ENCODE peak calls at places on chromosomes 4 and X, in four cellular contexts. A is activated CD4-positive, alpha-beta T cell treated with anti-CD3 and anti-CD28 coated beads, Interleukin-2, amount 50 U/mL, for 24 hours; N is ureter; I is iPS-NIHi11. X is an unnamed sample.

GRCh38 chr4:12409507-12410190 is 981.0 kb upstream of the HS3ST1 start:
- DNase-seq in A (no peak), N (no peak), I (no peak), X (no peak)

GRCh38 chr4:137238456-137238855 is 293.8 kb downstream of the PCDH18 start:
- DNase-seq in A (no peak), N (no peak), I (no peak), X (no peak)

GRCh38 chr4:76772498-76773106 is 125.3 kb downstream of the SOWAHB start:
- DNase-seq in A (no peak), N (no peak), I (no peak), X (no peak)

GRCh38 chrX:72243472-72243871 is 4.6 kb upstream of the ERCC6L start:
- DNase-seq in A (no peak), N (no peak), I (no peak), X (no peak)

GRCh38 chrX:11546917-11547316 is 118.8 kb downstream of the ARHGAP6 start:
- DNase-seq in A (no peak), N (no peak), I (no peak), X (no peak)

GRCh38 chr4:93834371-93835066 is 6.0 kb downstream of the ATOH1 start:
- DNase-seq in A (no peak), N (no peak), I (peak; percentile 53), X (no peak)

GRCh38 chrX:40146471-40147398 is 49.0 kb upstream of the BCOR start:
- DNase-seq in A (no peak), N (no peak), I (no peak), X (no peak)

GRCh38 chr4:25457053-25457715 is 80.1 kb downstream of the ANAPC4 start:
- DNase-seq in A (no peak), N (no peak), I (no peak), X (no peak)

GRCh38 chrX:100643943-100644587 is at the start of gene SRPX2:
- DNase-seq in A (no peak), N (peak; percentile 58), I (no peak), X (peak; percentile 57)

GRCh38 chr4:113468165-113469022 is 293.1 kb downstream of the CAMK2D start:
- DNase-seq in A (peak; percentile 24), N (peak; percentile 85), I (peak; percentile 43), X (peak; percentile 73)

GRCh38 chr4:115090483-115091075 is 22.8 kb downstream of the NDST4 start:
- DNase-seq in A (no peak), N (no peak), I (peak; percentile 37), X (no peak)

GRCh38 chrX:136147966-136148365 is 633 bp downstream of the FHL1 start:
- DNase-seq in A (no peak), N (no peak), I (peak; percentile 7), X (peak; percentile 31)

GRCh38 chr4:45550766-45551366 is 573.0 kb downstream of the GABRG1 start:
- DNase-seq in A (no peak), N (no peak), I (no peak), X (no peak)

GRCh38 chrX:71378752-71379151 is 12.6 kb downstream of the TAF1 start:
- DNase-seq in A (no peak), N (no peak), I (no peak), X (no peak)

GRCh38 chr4:120633810-120634209 is 288.7 kb downstream of the PRDM5 start:
- DNase-seq in A (no peak), N (no peak), I (no peak), X (no peak)

GRCh38 chrX:10648608-10649007 is 28.2 kb upstream of the MID1 start:
- DNase-seq in A (no peak), N (no peak), I (no peak), X (no peak)

GRCh38 chr4:102610476-102610875 is 109.3 kb downstream of the NFKB1 start:
- DNase-seq in A (no peak), N (no peak), I (no peak), X (peak; percentile 41)

GRCh38 chr4:136741468-136741867 is 790.8 kb downstream of the PCDH18 start:
- DNase-seq in A (no peak), N (no peak), I (no peak), X (no peak)

GRCh38 chrX:78321809-78322208 is 5.6 kb downstream of the CYSLTR1 start:
- DNase-seq in A (no peak), N (peak; percentile 75), I (no peak), X (peak; percentile 53)